ENCODE peak calls at places on chromosomes 16 and 17, in four cellular contexts. Z is HepG2, C is K562, S is WTC11. J is an unnamed sample.

GRCh38 chr16:30368122-30368791 is 2.0 kb downstream of the TBC1D10B start:
- DNase-seq in C (peak), S (no peak), Z (no peak), J (no peak)

GRCh38 chr16:53598513-53599266 is 95.7 kb upstream of the AKTIP start:
- DNase-seq in Z (no peak), C (no peak), S (no peak), J (no peak)

GRCh38 chr16:22220714-22221113 is 14.6 kb downstream of the EEF2K start:
- DNase-seq in S (no peak), C (no peak), Z (no peak), J (no peak)

GRCh38 chr16:57308041-57308440 is 23.6 kb upstream of the PLLP start:
- DNase-seq in Z (no peak), S (no peak), C (no peak), J (no peak)

GRCh38 chr16:84449156-84450140 is 55.0 kb downstream of the MEAK7 start:
- DNase-seq in S (no peak), C (no peak), Z (no peak), J (no peak)

GRCh38 chr16:18803569-18804462 is 2.5 kb upstream of the ARL6IP1 start:
- DNase-seq in S (no peak), C (peak), Z (no peak), J (no peak)

GRCh38 chr16:84960942-84961341 is 50.4 kb downstream of the ZDHHC7 start:
- DNase-seq in C (no peak), Z (peak), S (no peak), J (no peak)

GRCh38 chr17:64984776-64985521 is 65.7 kb upstream of the LRRC37A3 start:
- DNase-seq in Z (peak), S (no peak), C (peak), J (no peak)

GRCh38 chr17:38604479-38605229 is 1.1 kb downstream of the SRCIN1 start:
- DNase-seq in Z (peak), S (peak), C (peak), J (no peak)

GRCh38 chr17:78121801-78122220 is 6.7 kb downstream of the TMC6 start:
- DNase-seq in Z (no peak), S (no peak), C (no peak), J (no peak)

GRCh38 chr17:43367588-43368242 is 31.1 kb upstream of the ARL4D start:
- DNase-seq in S (no peak), Z (peak), C (peak), J (peak)

GRCh38 chr16:1645914-1646525 is 32.1 kb upstream of the JPT2 start:
- DNase-seq in C (peak), S (no peak), Z (peak), J (no peak)

GRCh38 chr17:67392111-67392510 is 15.0 kb downstream of the PITPNC1 start:
- DNase-seq in S (no peak), Z (no peak), C (no peak), J (no peak)

GRCh38 chr17:6299275-6299674 is 135.6 kb downstream of the AIPL1 start:
- DNase-seq in S (no peak), C (no peak), Z (no peak), J (no peak)

GRCh38 chr16:8696880-8697279 is 22.5 kb downstream of the ABAT start:
- DNase-seq in Z (no peak), S (no peak), C (no peak), J (no peak)

GRCh38 chr16:1153480-1154160 is 714 bp downstream of the CACNA1H start:
- DNase-seq in S (no peak), C (no peak), Z (no peak), J (no peak)

GRCh38 chr17:11383157-11383556 is 142.1 kb downstream of the SHISA6 start:
- DNase-seq in S (no peak), Z (no peak), C (no peak), J (no peak)

GRCh38 chr17:31308372-31308905 is 5.4 kb downstream of the EVI2B start:
- DNase-seq in S (no peak), C (peak), Z (no peak), J (no peak)

GRCh38 chr16:23754594-23755483 is at the start of gene CHP2:
- DNase-seq in C (peak), S (peak), Z (no peak), J (no peak)

GRCh38 chr17:46108550-46109110 is 84.6 kb downstream of the KANSL1 start:
- DNase-seq in Z (peak), C (peak), S (no peak), J (no peak)

GRCh38 chr16:81684901-81685300 is 94.2 kb upstream of the PLCG2 start:
- DNase-seq in S (no peak), Z (no peak), C (no peak), J (no peak)

GRCh38 chr17:3712811-3713463 is 10.8 kb upstream of the HASPIN start:
- DNase-seq in Z (no peak), S (no peak), C (peak), J (peak)

GRCh38 chr16:17845031-17845430 is 374.3 kb upstream of the XYLT1 start:
- DNase-seq in C (no peak), Z (no peak), S (no peak), J (no peak)

GRCh38 chr17:76536511-76537287 is 810 bp downstream of the CYGB start:
- DNase-seq in C (no peak), S (no peak), Z (no peak), J (no peak)

GRCh38 chr17:7133424-7133823 is 18.8 kb upstream of the ASGR2 start:
- DNase-seq in Z (peak), C (peak), S (peak), J (peak)

GRCh38 chr17:33674685-33675084 is 381.6 kb upstream of the ASIC2 start:
- DNase-seq in Z (peak), C (peak), S (peak), J (peak)

DNA sequence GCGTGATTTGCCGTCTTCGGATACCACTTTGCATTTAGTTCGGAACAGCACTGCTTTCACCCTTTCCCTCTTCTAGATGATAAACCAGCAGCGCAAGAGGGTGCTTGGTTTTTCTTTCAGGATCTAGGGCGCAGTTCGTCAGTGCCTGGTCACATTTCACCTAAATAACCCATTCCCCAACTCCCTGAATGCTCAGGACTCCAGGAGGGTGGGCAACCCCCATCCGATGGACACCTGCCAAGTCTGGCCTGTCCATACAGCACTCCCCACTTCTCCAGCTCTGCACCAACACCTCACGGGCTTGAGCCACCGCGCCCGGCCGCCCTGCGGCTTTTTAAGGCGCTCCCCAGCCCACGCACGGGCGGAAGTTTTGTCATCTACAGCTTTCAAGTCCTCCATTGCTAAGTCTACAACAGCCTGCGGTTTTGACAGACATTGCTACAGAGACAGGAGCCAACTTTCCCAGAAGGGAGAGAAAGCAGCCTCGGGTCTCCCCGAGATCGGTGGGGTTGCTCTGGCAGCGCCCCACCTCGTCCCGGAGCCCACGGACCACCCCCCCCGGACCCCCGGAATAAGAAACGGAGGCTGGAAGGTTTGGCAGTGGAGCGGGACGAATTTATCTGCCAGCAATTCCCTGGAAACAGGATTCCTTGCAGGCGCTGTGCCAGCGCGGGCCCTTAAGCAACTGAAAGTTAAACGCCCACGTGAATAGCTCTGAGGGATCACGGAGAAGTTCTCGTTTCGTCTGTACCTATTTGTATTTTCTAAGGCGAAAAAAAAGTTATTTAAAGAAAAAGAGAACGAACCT is 38.6 kb upstream of the SLFN13 start:
- DNase-seq in S (no peak), Z (no peak), C (peak), J (peak)
- TF ChIP-seq NR2C2 in S (no peak), Z (no peak), C (no peak), J (no peak)

DNA sequence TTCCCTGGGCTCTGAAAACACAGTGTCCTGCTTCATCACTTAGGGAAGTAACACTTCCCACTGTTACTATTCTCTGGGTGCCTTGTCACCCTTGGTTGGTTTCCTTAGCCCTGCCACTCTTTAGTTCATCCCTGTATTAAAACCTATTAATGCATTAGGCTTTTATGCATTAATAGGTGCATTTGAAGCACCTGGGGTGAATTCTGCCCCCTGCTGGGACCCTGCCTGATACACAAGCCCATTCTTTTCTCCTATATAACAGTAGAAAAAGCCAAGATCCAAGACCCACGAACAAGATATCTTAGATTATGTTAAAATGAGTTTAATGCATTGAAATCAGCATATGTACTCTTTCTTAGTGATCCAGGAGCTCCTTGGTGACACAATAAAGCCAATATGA is 235.7 kb downstream of the PMP22 start:
- DNase-seq in S (no peak), C (no peak), Z (no peak), J (no peak)
- TF ChIP-seq NR2C2 in S (no peak), C (no peak), Z (no peak), J (no peak)

GRCh38 chr17:14925498-14925897 is 339.6 kb downstream of the PMP22 start:
- DNase-seq in Z (peak), S (no peak), C (no peak), J (no peak)

GRCh38 chr17:14926073-14926472 is 339.1 kb downstream of the PMP22 start:
- DNase-seq in S (no peak), C (no peak), Z (no peak), J (no peak)

GRCh38 chr17:14922421-14922820 is 342.7 kb downstream of the PMP22 start:
- DNase-seq in Z (no peak), S (no peak), C (no peak), J (no peak)

GRCh38 chr17:14921936-14922335 is 343.2 kb downstream of the PMP22 start:
- DNase-seq in S (no peak), C (no peak), Z (no peak), J (no peak)

DNA sequence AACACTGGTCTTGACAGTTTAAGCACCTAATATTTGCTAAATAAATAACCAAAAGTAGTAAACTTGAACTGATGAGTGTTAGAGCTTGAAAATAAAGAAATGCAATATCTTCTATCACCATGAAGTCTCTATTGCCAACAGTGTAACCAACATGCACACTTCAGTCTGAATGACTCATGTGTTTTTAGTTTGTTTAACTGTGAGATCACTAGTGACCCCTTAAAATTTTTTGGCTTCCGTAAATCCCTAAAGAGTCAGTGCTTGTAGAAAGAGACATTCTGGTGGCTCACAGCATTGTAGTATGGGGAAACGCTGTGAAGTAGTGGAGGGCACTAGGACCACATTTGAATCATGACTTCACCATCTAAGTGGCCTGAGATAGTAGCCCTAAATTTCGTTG is 341.1 kb downstream of the PMP22 start:
- DNase-seq in S (no peak), Z (no peak), C (no peak), J (no peak)
- TF ChIP-seq NR2C2 in S (no peak), Z (no peak), C (no peak), J (no peak)

GRCh38 chr16:50046853-50047252 is 18.9 kb upstream of the HEATR3 start:
- DNase-seq in S (no peak), C (no peak), Z (no peak), J (no peak)
- TF ChIP-seq NR2C2 in S (no peak), C (no peak), Z (no peak), J (no peak)

DNA sequence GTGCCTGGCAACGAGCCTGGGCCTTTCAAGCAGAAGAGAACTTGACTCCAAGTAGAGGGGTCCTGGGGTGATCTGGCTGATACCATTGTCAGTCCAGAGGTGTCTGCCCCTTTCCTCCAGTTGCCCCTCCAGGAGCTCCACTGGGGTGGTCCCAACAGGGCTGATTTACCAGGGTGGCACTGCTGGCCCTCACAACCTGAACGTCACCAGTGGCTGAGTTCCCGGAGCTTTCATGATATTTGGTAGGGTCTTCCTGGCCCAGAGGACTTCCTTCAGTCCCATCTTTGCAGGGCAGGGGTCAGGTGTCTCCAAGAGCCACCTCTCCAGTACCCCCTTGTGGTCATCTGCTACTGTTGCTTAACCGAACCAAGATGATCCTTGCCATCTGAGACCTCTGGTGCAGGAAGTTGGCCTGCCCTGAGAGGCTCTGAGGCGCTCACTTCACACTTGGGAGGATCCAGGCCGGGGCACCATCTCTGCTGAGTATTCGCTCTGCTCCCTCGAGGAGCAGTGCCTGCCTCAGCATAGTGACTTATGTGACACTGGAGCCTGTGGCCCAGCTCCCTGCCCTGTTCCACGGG is 3.5 kb downstream of the LIMD2 start:
- DNase-seq in S (peak), Z (peak), C (peak), J (no peak)
- TF ChIP-seq NR2C2 in S (no peak), Z (no peak), C (no peak), J (no peak)

DNA sequence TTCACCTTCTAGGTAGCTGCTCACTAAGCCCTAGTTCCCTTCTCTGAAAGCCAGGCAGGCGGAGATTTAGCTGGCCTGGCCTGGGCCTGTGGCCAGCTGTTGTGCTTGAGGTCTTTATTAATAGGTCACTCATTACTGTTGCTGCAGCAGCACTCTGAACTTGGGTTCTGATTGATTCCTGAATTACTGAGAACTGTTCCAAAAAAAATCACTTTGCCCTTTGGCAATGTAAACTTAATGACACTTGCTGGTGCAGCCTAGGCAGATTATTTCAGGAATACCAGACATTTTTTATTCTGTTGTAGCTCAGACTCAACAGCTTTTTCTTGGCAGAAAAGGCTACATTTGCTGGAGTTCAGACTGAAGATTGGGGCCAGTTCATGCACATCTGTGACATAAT is 2.7 kb downstream of the TOM1L1 start:
- DNase-seq in S (no peak), Z (peak), C (no peak), J (no peak)
- TF ChIP-seq NR2C2 in S (no peak), Z (no peak), C (no peak), J (no peak)

GRCh38 chr16:87042551-87043272 is 274.5 kb downstream of the C16orf95 start:
- DNase-seq in C (no peak), Z (no peak), S (no peak), J (no peak)
- TF ChIP-seq NR2C2 in C (no peak), Z (no peak), S (no peak), J (no peak)

GRCh38 chr17:58575511-58575910 is 61.1 kb upstream of the MTMR4 start:
- DNase-seq in Z (no peak), S (no peak), C (peak), J (no peak)

GRCh38 chr17:58574025-58574424 is 59.6 kb upstream of the MTMR4 start:
- DNase-seq in S (no peak), Z (no peak), C (no peak), J (no peak)

GRCh38 chr17:58569216-58569615 is 54.8 kb upstream of the MTMR4 start:
- DNase-seq in Z (no peak), C (no peak), S (no peak), J (no peak)

GRCh38 chr17:58570758-58571157 is 56.3 kb upstream of the MTMR4 start:
- DNase-seq in S (no peak), C (no peak), Z (no peak), J (no peak)

DNA sequence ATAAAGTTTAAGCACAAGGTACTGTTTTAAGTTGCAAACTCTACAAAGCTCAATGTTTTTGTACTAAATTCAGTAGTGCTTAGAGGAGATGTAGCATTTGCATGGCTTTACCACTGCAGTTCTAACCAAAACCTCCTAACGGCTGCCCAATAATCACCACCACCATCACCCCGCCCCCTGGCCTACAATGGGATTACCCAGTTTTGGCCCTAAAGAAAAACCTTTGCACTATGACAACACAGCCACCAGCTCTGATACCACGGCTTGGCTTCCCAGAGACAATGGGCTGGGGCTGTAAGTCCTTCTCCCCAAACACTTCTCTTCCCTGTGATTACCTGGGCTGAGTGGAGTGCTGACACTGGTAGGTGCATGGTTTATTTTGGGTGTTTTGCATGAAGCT is 58.4 kb upstream of the MTMR4 start:
- DNase-seq in S (no peak), Z (peak), C (peak), J (no peak)
- TF ChIP-seq NR2C2 in S (no peak), Z (no peak), C (no peak), J (no peak)

J was measured in GM12878.